ENCODE peak calls at places on chromosomes 16 and 17, in nine cellular contexts. T is CD4-positive, CD25-positive, alpha-beta regulatory T cell; N is germinal center; Y is uterus; X is HEK293T; A is OCI-M1; C is effector CD4-positive, alpha-beta T cell; V is fibroblast of lung; L is hypothalamus. P is an unnamed sample.
A peak's percentile ranks its signal among the peaks of the same experiment; 100 is the strongest.

GRCh38 chr17:1110844-1111598 is 68.8 kb downstream of the ABR start:
- DNase-seq in T (no peak), N (no peak), Y (peak; percentile 72), X (no peak), A (no peak), C (no peak), V (peak; percentile 89), L (peak; percentile 68), P (no peak)

GRCh38 chr17:39623356-39623950 is 3.3 kb upstream of the PPP1R1B start:
- DNase-seq in T (peak; percentile 79), N (peak; percentile 87), Y (peak; percentile 72), X (peak; percentile 68), A (peak; percentile 85), C (peak; percentile 81), V (peak; percentile 32), L (peak; percentile 84), P (peak; percentile 85)

GRCh38 chr17:37368577-37368976 is 7.2 kb upstream of the C17orf78 start:
- DNase-seq in T (no peak), N (no peak), Y (no peak), X (no peak), A (peak; percentile 14), C (no peak), V (peak; percentile 21), L (no peak), P (no peak)

GRCh38 chr16:87538594-87538993 is 45.8 kb upstream of the ZCCHC14 start:
- DNase-seq in T (no peak), N (no peak), Y (no peak), X (no peak), A (no peak), C (no peak), V (peak; percentile 72), L (no peak), P (no peak)

GRCh38 chr17:38733315-38734234 is 3.4 kb downstream of the CISD3 start:
- DNase-seq in T (no peak), N (peak; percentile 50), Y (no peak), X (no peak), A (peak; percentile 6), C (no peak), V (no peak), L (no peak), P (no peak)

GRCh38 chr17:82356845-82357355 is 2.1 kb upstream of the TEX19 start:
- DNase-seq in T (no peak), N (no peak), Y (no peak), X (no peak), A (no peak), C (no peak), V (no peak), L (no peak), P (no peak)

GRCh38 chr16:10441726-10442125 is 55.9 kb downstream of the ATF7IP2 start:
- DNase-seq in T (no peak), N (no peak), Y (no peak), X (no peak), A (no peak), C (no peak), V (no peak), L (no peak), P (no peak)

GRCh38 chr17:38877130-38877851 is 7.4 kb downstream of the LASP1 start:
- DNase-seq in T (peak; percentile 29), N (peak; percentile 85), Y (no peak), X (no peak), A (no peak), C (peak; percentile 16), V (no peak), L (peak; percentile 24), P (no peak)

GRCh38 chr17:35063514-35064223 is at the start of gene RFFL:
- DNase-seq in T (peak; percentile 77), N (peak; percentile 67), Y (peak; percentile 92), X (peak; percentile 75), A (peak; percentile 97), C (peak; percentile 83), V (peak; percentile 97), L (peak; percentile 70), P (peak; percentile 75)

GRCh38 chr17:9987779-9988585 is 82.9 kb upstream of the RCVRN start:
- DNase-seq in T (no peak), N (peak; percentile 68), Y (no peak), X (peak; percentile 69), A (peak; percentile 15), C (no peak), V (peak; percentile 9), L (no peak), P (no peak)

GRCh38 chr16:66278111-66278531 is 88.4 kb upstream of the CDH5 start:
- DNase-seq in T (no peak), N (no peak), Y (no peak), X (no peak), A (no peak), C (no peak), V (no peak), L (no peak), P (no peak)

GRCh38 chr17:17883801-17884200 is 47.0 kb upstream of the SREBF1 start:
- DNase-seq in T (no peak), N (no peak), Y (no peak), X (no peak), A (no peak), C (no peak), V (no peak), L (no peak), P (no peak)

GRCh38 chr16:80932725-80933124 is 74.0 kb downstream of the CMC2 start:
- DNase-seq in T (no peak), N (no peak), Y (peak; percentile 58), X (no peak), A (no peak), C (no peak), V (peak; percentile 92), L (peak; percentile 23), P (no peak)

GRCh38 chr17:65503557-65503956 is 57.9 kb downstream of the AXIN2 start:
- DNase-seq in T (no peak), N (no peak), Y (no peak), X (no peak), A (no peak), C (no peak), V (no peak), L (no peak), P (no peak)

GRCh38 chr16:85928411-85928820 is 29.5 kb downstream of the IRF8 start:
- DNase-seq in T (no peak), N (no peak), Y (peak; percentile 43), X (no peak), A (no peak), C (no peak), V (no peak), L (no peak), P (no peak)

GRCh38 chr17:50348522-50349240 is 2.8 kb downstream of the XYLT2 start:
- DNase-seq in T (no peak), N (no peak), Y (no peak), X (no peak), A (no peak), C (no peak), V (peak; percentile 56), L (no peak), P (no peak)

GRCh38 chr16:74608944-74609343 is 2.0 kb upstream of the GLG1 start:
- DNase-seq in T (peak; percentile 23), N (no peak), Y (no peak), X (no peak), A (peak; percentile 35), C (peak; percentile 49), V (no peak), L (no peak), P (no peak)

GRCh38 chr17:19270951-19271611 is 33.9 kb downstream of the EPN2 start:
- DNase-seq in T (no peak), N (no peak), Y (no peak), X (no peak), A (peak; percentile 79), C (no peak), V (no peak), L (no peak), P (no peak)

GRCh38 chr17:40419559-40420331 is 2.0 kb upstream of the TOP2A start:
- DNase-seq in T (no peak), N (no peak), Y (no peak), X (no peak), A (no peak), C (no peak), V (no peak), L (no peak), P (no peak)

GRCh38 chr16:57335361-57335760 is 23.2 kb upstream of the CCL22 start:
- DNase-seq in T (no peak), N (no peak), Y (no peak), X (no peak), A (no peak), C (no peak), V (no peak), L (no peak), P (no peak)

GRCh38 chr17:82881900-82882714 is 42.3 kb upstream of the ZNF750 start:
- DNase-seq in T (no peak), N (no peak), Y (no peak), X (no peak), A (no peak), C (no peak), V (no peak), L (no peak), P (no peak)

GRCh38 chr17:2053380-2054261 is 1.3 kb upstream of the HIC1 start:
- DNase-seq in T (peak; percentile 76), N (peak; percentile 51), Y (peak; percentile 88), X (peak; percentile 67), A (peak; percentile 70), C (peak; percentile 70), V (peak; percentile 77), L (peak; percentile 81), P (peak; percentile 32)

GRCh38 chr16:425740-426114 is 278 bp downstream of the RAB11FIP3 start:
- DNase-seq in T (no peak), N (peak; percentile 55), Y (no peak), X (peak; percentile 28), A (no peak), C (no peak), V (no peak), L (no peak), P (no peak)

GRCh38 chr17:82008941-82009405 is 13.7 kb downstream of the CENPX start:
- DNase-seq in T (no peak), N (no peak), Y (no peak), X (no peak), A (no peak), C (no peak), V (no peak), L (no peak), P (no peak)

GRCh38 chr16:76768316-76768715 is 422.7 kb upstream of the MON1B start:
- DNase-seq in T (no peak), N (no peak), Y (no peak), X (no peak), A (no peak), C (no peak), V (no peak), L (no peak), P (no peak)

GRCh38 chr17:9677411-9677810 is 32.1 kb downstream of the USP43 start:
- DNase-seq in T (no peak), N (no peak), Y (no peak), X (no peak), A (no peak), C (no peak), V (peak; percentile 14), L (no peak), P (no peak)

GRCh38 chr16:81873843-81874752 is 95.0 kb downstream of the PLCG2 start:
- DNase-seq in T (peak; percentile 14), N (peak; percentile 69), Y (peak; percentile 52), X (peak; percentile 61), A (peak; percentile 75), C (peak; percentile 6), V (peak; percentile 20), L (no peak), P (no peak)

GRCh38 chr16:21097151-21097550 is 53.5 kb downstream of the DNAH3 start:
- DNase-seq in T (no peak), N (no peak), Y (no peak), X (no peak), A (no peak), C (no peak), V (peak; percentile 91), L (no peak), P (no peak)

GRCh38 chr16:79466111-79466510 is 134.4 kb downstream of the MAF start:
- DNase-seq in T (no peak), N (no peak), Y (no peak), X (no peak), A (no peak), C (no peak), V (no peak), L (no peak), P (no peak)

GRCh38 chr17:62801553-62801952 is 6.6 kb downstream of the MARCHF10 start:
- DNase-seq in T (no peak), N (no peak), Y (no peak), X (no peak), A (no peak), C (no peak), V (no peak), L (no peak), P (no peak)

GRCh38 chr16:68328151-68328859 is 17.5 kb downstream of the PRMT7 start:
- DNase-seq in T (peak; percentile 78), N (peak; percentile 87), Y (peak; percentile 72), X (peak; percentile 90), A (peak; percentile 78), C (peak; percentile 73), V (peak; percentile 73), L (peak; percentile 65), P (peak; percentile 77)